ENCODE peak calls at places on chromosomes 11 and 22, in six cellular contexts. B, M, K, Z, A and R are unnamed samples.

GRCh38 chr22:20569059-20570058 is 61.9 kb downstream of the MED15 start:
- DNase-seq in B (peak), M (peak), K (no peak), Z (no peak), A (peak), R (no peak)

GRCh38 chr11:121067453-121067852 is 33.6 kb upstream of the TECTA start:
- DNase-seq in B (no peak), M (no peak), K (no peak), Z (no peak), A (no peak), R (no peak)

GRCh38 chr11:4919250-4919649 is at the start of gene OR51G2:
- DNase-seq in B (no peak), M (no peak), K (no peak), Z (no peak), A (no peak), R (no peak)

GRCh38 chr11:66546368-66546965 is at the start of gene ACTN3:
- DNase-seq in B (peak), M (no peak), K (peak), Z (no peak), A (no peak), R (no peak)

GRCh38 chr11:6655020-6655789 is 404 bp downstream of the DCHS1 start:
- DNase-seq in B (peak), M (no peak), K (peak), Z (peak), A (no peak), R (peak)

GRCh38 chr22:36565686-36566085 is 36.7 kb upstream of the EIF3D start:
- DNase-seq in B (no peak), M (no peak), K (no peak), Z (no peak), A (no peak), R (no peak)

GRCh38 chr11:59247535-59248227 is 35.0 kb upstream of the MPEG1 start:
- DNase-seq in B (no peak), M (no peak), K (no peak), Z (no peak), A (no peak), R (no peak)

GRCh38 chr22:43014062-43014875 is 680 bp downstream of the PACSIN2 start:
- DNase-seq in B (peak), M (peak), K (peak), Z (peak), A (no peak), R (peak)

GRCh38 chr11:68509105-68509504 is 48.6 kb downstream of the PPP6R3 start:
- DNase-seq in B (no peak), M (no peak), K (no peak), Z (no peak), A (peak), R (no peak)

GRCh38 chr11:68508425-68508824 is 47.9 kb downstream of the PPP6R3 start:
- DNase-seq in B (no peak), M (no peak), K (no peak), Z (no peak), A (no peak), R (no peak)

GRCh38 chr11:68504432-68505066 is 44.0 kb downstream of the PPP6R3 start:
- DNase-seq in B (no peak), M (no peak), K (no peak), Z (no peak), A (no peak), R (no peak)

GRCh38 chr11:68505596-68505995 is 45.0 kb downstream of the PPP6R3 start:
- DNase-seq in B (no peak), M (no peak), K (no peak), Z (no peak), A (peak), R (no peak)

DNA sequence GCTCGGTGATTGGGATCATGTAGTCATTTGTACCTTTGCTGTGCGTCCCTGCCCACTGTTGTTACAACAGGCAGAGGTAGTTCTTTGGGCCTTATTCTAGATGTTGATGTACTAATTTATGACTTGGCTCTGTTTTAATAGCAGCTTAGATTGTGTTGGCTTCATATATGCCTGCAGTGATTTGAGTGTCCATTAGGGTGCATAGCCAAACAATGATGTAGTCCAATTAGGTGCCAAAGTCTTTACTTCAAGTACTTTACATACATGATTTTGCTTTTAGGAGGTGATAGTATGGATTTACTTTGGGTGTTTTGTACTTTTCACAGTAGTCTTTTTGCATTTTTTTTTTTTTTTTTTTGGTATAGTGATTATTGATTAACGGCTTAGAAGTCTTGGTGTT is 46.4 kb downstream of the PPP6R3 start:
- DNase-seq in B (no peak), M (no peak), K (no peak), Z (no peak), A (no peak), R (no peak)
- TF ChIP-seq CTCF in B (no peak), M (no peak), K (no peak), Z (no peak), A (peak), R (no peak)

GRCh38 chr22:35411112-35411511 is 11.2 kb downstream of the MCM5 start:
- DNase-seq in B (no peak), M (no peak), K (no peak), Z (peak), A (no peak), R (no peak)
- TF ChIP-seq CTCF in B (no peak), M (no peak), K (no peak), Z (peak), A (no peak), R (no peak)

GRCh38 chr11:27296406-27296994 is 66.5 kb downstream of the CCDC34 start:
- DNase-seq in B (no peak), M (no peak), K (no peak), Z (peak), A (peak), R (no peak)
- TF ChIP-seq CTCF in B (no peak), M (peak), K (peak), Z (peak), A (peak), R (peak)

GRCh38 chr11:32334822-32335221 is 100.5 kb downstream of the WT1 start:
- DNase-seq in B (no peak), M (no peak), K (no peak), Z (no peak), A (no peak), R (no peak)
- TF ChIP-seq CTCF in B (no peak), M (no peak), K (peak), Z (peak), A (peak), R (peak)

GRCh38 chr11:84564867-84565184 is 1062.3 kb downstream of the DLG2 start:
- DNase-seq in B (no peak), M (no peak), K (no peak), Z (no peak), A (no peak), R (no peak)

GRCh38 chr11:84563356-84563755 is 1063.8 kb downstream of the DLG2 start:
- DNase-seq in B (no peak), M (no peak), K (no peak), Z (no peak), A (no peak), R (no peak)

GRCh38 chr11:84566681-84567080 is 1060.5 kb downstream of the DLG2 start:
- DNase-seq in B (no peak), M (no peak), K (no peak), Z (no peak), A (no peak), R (no peak)

DNA sequence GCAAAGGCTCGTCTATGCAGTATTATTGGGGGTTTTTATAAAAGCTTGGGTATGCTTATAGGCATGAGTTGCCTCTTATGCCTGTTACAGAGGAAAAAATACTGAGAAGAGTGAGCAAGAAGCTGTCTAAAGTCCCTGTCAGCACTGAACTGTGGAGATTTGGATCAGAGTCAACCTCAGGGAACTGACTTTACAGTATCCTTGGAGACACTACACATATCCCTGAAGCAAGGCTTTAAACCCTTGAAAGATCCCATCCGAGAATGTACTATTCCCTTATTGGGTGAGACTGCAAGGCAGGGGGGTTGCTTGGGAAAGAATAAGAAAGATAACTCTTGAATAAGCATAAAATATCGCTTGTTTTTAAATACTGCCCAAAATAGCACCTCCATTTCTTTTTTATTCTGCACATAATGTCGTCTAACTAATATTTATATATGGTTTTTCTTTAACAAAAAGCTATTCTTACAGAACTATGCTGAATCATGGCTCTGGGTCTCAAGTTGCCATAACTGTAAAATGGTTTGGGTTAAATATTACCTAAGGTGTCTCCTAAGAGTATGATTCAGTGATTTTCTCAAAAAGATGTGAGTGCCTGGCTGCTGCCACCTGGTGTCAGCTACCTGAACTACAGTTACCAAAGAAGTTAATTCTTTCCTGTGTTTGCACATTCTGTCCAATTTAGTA is 1062.8 kb downstream of the DLG2 start:
- DNase-seq in B (peak), M (no peak), K (peak), Z (peak), A (peak), R (peak)
- TF ChIP-seq CTCF in B (no peak), M (peak), K (peak), Z (peak), A (peak), R (peak)

GRCh38 chr11:1825039-1825740 is 9.6 kb upstream of the SYT8 start:
- DNase-seq in B (no peak), M (no peak), K (peak), Z (peak), A (no peak), R (peak)

GRCh38 chr11:1827931-1828330 is 6.9 kb upstream of the SYT8 start:
- DNase-seq in B (no peak), M (no peak), K (no peak), Z (no peak), A (no peak), R (no peak)

GRCh38 chr11:1825785-1826451 is 8.9 kb upstream of the SYT8 start:
- DNase-seq in B (no peak), M (no peak), K (no peak), Z (no peak), A (no peak), R (no peak)

GRCh38 chr11:1827095-1827797 is 7.5 kb upstream of the SYT8 start:
- DNase-seq in B (no peak), M (no peak), K (no peak), Z (no peak), A (peak), R (no peak)

DNA sequence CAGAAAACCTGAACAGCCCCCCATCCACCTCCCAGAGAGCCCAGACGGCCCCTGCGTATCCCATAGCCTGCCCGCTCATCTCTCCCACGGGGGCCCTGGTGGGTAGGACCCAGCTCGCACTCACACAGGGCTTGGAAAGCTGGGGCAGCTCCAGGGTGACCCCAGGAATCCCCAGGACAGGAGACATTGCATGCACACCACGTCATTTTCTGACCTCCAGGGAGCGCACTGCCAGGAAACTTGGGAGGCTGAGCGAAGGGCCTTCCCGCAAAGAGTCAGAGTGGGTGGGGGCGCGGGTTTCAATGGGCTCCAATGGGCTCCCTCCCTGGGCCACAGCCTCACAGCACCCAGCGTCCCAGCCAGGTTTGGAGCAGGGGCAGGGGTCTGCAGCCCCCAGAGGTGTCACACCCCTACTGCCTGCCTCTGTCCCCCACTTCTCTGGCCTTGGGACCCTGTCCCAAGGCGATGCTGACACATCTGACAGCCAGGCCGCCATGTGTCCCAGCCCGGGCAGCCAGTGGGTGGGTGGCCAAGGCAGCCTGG is 8.2 kb upstream of the SYT8 start:
- DNase-seq in B (no peak), M (no peak), K (no peak), Z (no peak), A (no peak), R (no peak)
- TF ChIP-seq CTCF in B (no peak), M (no peak), K (no peak), Z (no peak), A (peak), R (no peak)

GRCh38 chr11:14148653-14149273 is 186.2 kb downstream of the SPON1 start:
- DNase-seq in B (no peak), M (no peak), K (no peak), Z (no peak), A (peak), R (no peak)
- TF ChIP-seq CTCF in B (no peak), M (peak), K (peak), Z (peak), A (peak), R (peak)